ENCODE peak calls at places on chromosome 19, in six cellular contexts. J is BJ; B is right lobe of liver; N is GOT3; U is HL-60; R is CD8-positive, alpha-beta memory T cell. M is an unnamed sample.

GRCh38 chr19:7492142-7493055 is 3.6 kb upstream of the PEX11G start:
- DNase-seq in B (no peak), N (no peak), U (peak; percentile 97), J (no peak), R (no peak), M (no peak)

GRCh38 chr19:3617463-3617862 is 9.1 kb downstream of the CACTIN start:
- DNase-seq in N (no peak), J (no peak), B (no peak), U (no peak), R (no peak), M (no peak)

GRCh38 chr19:51660975-51661600 is 14.5 kb upstream of the SIGLEC14 start:
- DNase-seq in J (no peak), R (peak; percentile 3), N (peak; percentile 18), U (peak; percentile 85), B (no peak), M (peak; percentile 90)

GRCh38 chr19:49926520-49926919 is 2.5 kb upstream of the ATF5 start:
- DNase-seq in B (no peak), N (no peak), J (no peak), R (no peak), U (no peak), M (no peak)

GRCh38 chr19:377801-378581 is 31.0 kb downstream of the C2CD4C start:
- DNase-seq in U (no peak), J (no peak), R (no peak), B (no peak), N (no peak), M (peak; percentile 78)

GRCh38 chr19:33796164-33797100 is at the start of gene KCTD15:
- DNase-seq in R (no peak), J (no peak), B (no peak), U (peak; percentile 45), N (no peak), M (peak; percentile 92)

GRCh38 chr19:44677019-44677809 is 5.9 kb downstream of the CEACAM19 start:
- DNase-seq in N (no peak), J (peak; percentile 20), B (no peak), R (no peak), U (peak; percentile 52), M (peak; percentile 77)

GRCh38 chr19:17424743-17425365 is 5.0 kb downstream of the MVB12A start:
- DNase-seq in J (no peak), N (no peak), R (no peak), B (no peak), U (peak; percentile 28), M (peak; percentile 93)

GRCh38 chr19:3250675-3251074 is 26.2 kb downstream of the CELF5 start:
- DNase-seq in J (no peak), U (peak; percentile 26), N (peak; percentile 18), R (peak; percentile 14), B (no peak), M (peak; percentile 69)

GRCh38 chr19:31589109-31589508 is 239.9 kb upstream of the TSHZ3 start:
- DNase-seq in N (no peak), B (no peak), J (no peak), U (no peak), R (no peak), M (no peak)

GRCh38 chr19:38134538-38135149 is 89.4 kb downstream of the DPF1 start:
- DNase-seq in B (no peak), J (no peak), N (no peak), U (peak; percentile 20), R (no peak), M (no peak)

GRCh38 chr19:41968751-41969150 is 9.6 kb upstream of the RABAC1 start:
- DNase-seq in U (no peak), R (no peak), J (no peak), N (no peak), B (peak; percentile 42), M (no peak)

GRCh38 chr19:54190942-54191670 is at the start of gene TSEN34:
- DNase-seq in J (peak; percentile 31), R (peak; percentile 87), N (peak; percentile 78), B (peak; percentile 93), U (no peak), M (peak; percentile 95)

GRCh38 chr19:1624458-1624857 is 19.2 kb upstream of the UQCR11 start:
- DNase-seq in U (peak; percentile 61), N (no peak), B (no peak), R (peak; percentile 23), J (no peak), M (peak; percentile 97)

GRCh38 chr19:40601061-40601973 is at the start of gene LTBP4:
- DNase-seq in N (no peak), J (no peak), B (no peak), R (peak; percentile 19), U (no peak), M (peak; percentile 88)

GRCh38 chr19:58385313-58386165 is 1.5 kb upstream of the RPS5 start:
- DNase-seq in B (no peak), R (no peak), N (no peak), U (peak; percentile 18), J (no peak), M (peak; percentile 71)

GRCh38 chr19:47239610-47240296 is 8.8 kb upstream of the BBC3 start:
- DNase-seq in J (no peak), B (no peak), R (peak; percentile 64), N (no peak), U (no peak), M (peak; percentile 96)

GRCh38 chr19:34904846-34905527 is 21.7 kb upstream of the ZNF30 start:
- DNase-seq in J (no peak), R (no peak), B (no peak), U (no peak), N (no peak), M (no peak)

GRCh38 chr19:679418-680286 is 3.5 kb downstream of the FSTL3 start:
- DNase-seq in J (no peak), B (peak; percentile 59), N (no peak), U (peak; percentile 51), R (no peak), M (peak; percentile 99)

GRCh38 chr19:57850553-57851017 is 926 bp downstream of the ZNF587 start:
- DNase-seq in B (no peak), U (no peak), J (no peak), R (no peak), N (no peak), M (peak; percentile 78)

GRCh38 chr19:50315773-50316448 is 13.3 kb downstream of the KCNC3 start:
- DNase-seq in R (no peak), U (no peak), J (no peak), B (no peak), N (no peak), M (peak; percentile 63)

GRCh38 chr19:36245210-36246005 is 30.5 kb downstream of the ZNF146 start:
- DNase-seq in J (no peak), U (no peak), R (no peak), N (no peak), B (no peak), M (peak; percentile 84)

GRCh38 chr19:45765365-45766292 is 3.4 kb downstream of the SIX5 start:
- DNase-seq in R (no peak), J (no peak), U (no peak), N (no peak), B (peak; percentile 57), M (peak; percentile 77)

GRCh38 chr19:38727868-38728660 is 16.2 kb downstream of the CAPN12 start:
- DNase-seq in U (peak; percentile 16), B (no peak), N (no peak), R (no peak), J (no peak), M (peak; percentile 88)

GRCh38 chr19:14563989-14564650 is 7.7 kb downstream of the NDUFB7 start:
- DNase-seq in J (no peak), B (no peak), R (peak; percentile 52), N (no peak), U (peak; percentile 31), M (no peak)

M was measured in osteoblast.